ENCODE peak calls at places on chromosomes 12 and 14, in five cellular contexts. One of them, this sample, is unnamed.

GRCh38 chr14:101586531-101587402 is 25.5 kb downstream of the DIO3 start:
- DNase-seq in EL: no peak
- DNase-seq in stimulated activated CD4-positive, alpha-beta T cell treated with anti-CD3 and anti-CD28 coated beads, Interleukin-1b, Interleukin-23, amount 100 ng/mL, for 1 hour: no peak
- DNase-seq in foreskin fibroblast: no peak
- DNase-seq in mammary epithelial cell: no peak
- DNase-seq in this sample: no peak

GRCh38 chr12:123106640-123107359 is 44.1 kb downstream of the PITPNM2 start:
- DNase-seq in EL: no peak
- DNase-seq in stimulated activated CD4-positive, alpha-beta T cell treated with anti-CD3 and anti-CD28 coated beads, Interleukin-1b, Interleukin-23, amount 100 ng/mL, for 1 hour: no peak
- DNase-seq in foreskin fibroblast: no peak
- DNase-seq in mammary epithelial cell: no peak
- DNase-seq in this sample: no peak

GRCh38 chr14:97977711-97978261 is 1180.6 kb downstream of the VRK1 start:
- DNase-seq in EL: no peak
- DNase-seq in stimulated activated CD4-positive, alpha-beta T cell treated with anti-CD3 and anti-CD28 coated beads, Interleukin-1b, Interleukin-23, amount 100 ng/mL, for 1 hour: peak
- DNase-seq in foreskin fibroblast: no peak
- DNase-seq in mammary epithelial cell: peak
- DNase-seq in this sample: no peak

GRCh38 chr14:92459479-92460421 is 53.8 kb upstream of the RIN3 start:
- DNase-seq in EL: no peak
- DNase-seq in stimulated activated CD4-positive, alpha-beta T cell treated with anti-CD3 and anti-CD28 coated beads, Interleukin-1b, Interleukin-23, amount 100 ng/mL, for 1 hour: no peak
- DNase-seq in foreskin fibroblast: no peak
- DNase-seq in mammary epithelial cell: no peak
- DNase-seq in this sample: no peak

GRCh38 chr12:31005944-31006361 is 67.7 kb upstream of the DDX11 start:
- DNase-seq in EL: peak
- DNase-seq in stimulated activated CD4-positive, alpha-beta T cell treated with anti-CD3 and anti-CD28 coated beads, Interleukin-1b, Interleukin-23, amount 100 ng/mL, for 1 hour: no peak
- DNase-seq in foreskin fibroblast: peak
- DNase-seq in mammary epithelial cell: peak
- DNase-seq in this sample: no peak

GRCh38 chr12:118625050-118625675 is 248.8 kb downstream of the SUDS3 start:
- DNase-seq in EL: no peak
- DNase-seq in stimulated activated CD4-positive, alpha-beta T cell treated with anti-CD3 and anti-CD28 coated beads, Interleukin-1b, Interleukin-23, amount 100 ng/mL, for 1 hour: no peak
- DNase-seq in foreskin fibroblast: no peak
- DNase-seq in mammary epithelial cell: no peak
- DNase-seq in this sample: no peak

GRCh38 chr12:106090586-106091411 is 48.0 kb downstream of the NUAK1 start:
- DNase-seq in EL: peak
- DNase-seq in stimulated activated CD4-positive, alpha-beta T cell treated with anti-CD3 and anti-CD28 coated beads, Interleukin-1b, Interleukin-23, amount 100 ng/mL, for 1 hour: no peak
- DNase-seq in foreskin fibroblast: peak
- DNase-seq in mammary epithelial cell: peak
- DNase-seq in this sample: no peak

GRCh38 chr14:75229923-75230792 is 48.5 kb upstream of the FOS start:
- DNase-seq in EL: peak
- DNase-seq in stimulated activated CD4-positive, alpha-beta T cell treated with anti-CD3 and anti-CD28 coated beads, Interleukin-1b, Interleukin-23, amount 100 ng/mL, for 1 hour: peak
- DNase-seq in foreskin fibroblast: peak
- DNase-seq in mammary epithelial cell: peak
- DNase-seq in this sample: no peak

GRCh38 chr12:119749666-119750065 is 81.7 kb downstream of the PRKAB1 start:
- DNase-seq in EL: peak
- DNase-seq in stimulated activated CD4-positive, alpha-beta T cell treated with anti-CD3 and anti-CD28 coated beads, Interleukin-1b, Interleukin-23, amount 100 ng/mL, for 1 hour: no peak
- DNase-seq in foreskin fibroblast: peak
- DNase-seq in mammary epithelial cell: no peak
- DNase-seq in this sample: no peak

This sample was measured in esophagus squamous epithelium.